ENCODE peak calls at places on chromosomes 3 and 15, in seven cellular contexts. One of them, this sample, is unnamed. For H3K4me1, the result is how much of the 10 kb centered on the place peaks cover.

GRCh38 chr15:29097971-29098370 is 171.7 kb downstream of the NSMCE3 start:
- DNase-seq in K562: no peak
- DNase-seq in DND-41: no peak
- DNase-seq in hepatocyte: no peak
- DNase-seq in mesendoderm: no peak
- DNase-seq in esophagus squamous epithelium: no peak
- DNase-seq in CD8-positive, alpha-beta memory T cell: no peak
- DNase-seq in this sample: no peak

GRCh38 chr3:161559177-161559998 is 62.8 kb downstream of the OTOL1 start:
- DNase-seq in K562: peak
- DNase-seq in DND-41: peak
- DNase-seq in hepatocyte: peak
- DNase-seq in mesendoderm: peak
- DNase-seq in esophagus squamous epithelium: no peak
- DNase-seq in CD8-positive, alpha-beta memory T cell: no peak
- DNase-seq in this sample: peak

GRCh38 chr3:40055361-40055760 is 246.0 kb downstream of the MYRIP start:
- DNase-seq in K562: no peak
- DNase-seq in DND-41: no peak
- DNase-seq in hepatocyte: no peak
- DNase-seq in mesendoderm: no peak
- DNase-seq in esophagus squamous epithelium: no peak
- DNase-seq in CD8-positive, alpha-beta memory T cell: no peak
- DNase-seq in this sample: no peak

GRCh38 chr3:73681610-73682009 is 56.9 kb upstream of the PDZRN3 start:
- DNase-seq in K562: no peak
- DNase-seq in DND-41: no peak
- DNase-seq in hepatocyte: no peak
- DNase-seq in mesendoderm: no peak
- DNase-seq in esophagus squamous epithelium: no peak
- DNase-seq in CD8-positive, alpha-beta memory T cell: no peak
- DNase-seq in this sample: no peak

GRCh38 chr15:97576916-97577645 is 383.4 kb upstream of the ARRDC4 start:
- DNase-seq in K562: no peak
- DNase-seq in DND-41: no peak
- DNase-seq in hepatocyte: no peak
- DNase-seq in mesendoderm: no peak
- DNase-seq in esophagus squamous epithelium: no peak
- DNase-seq in CD8-positive, alpha-beta memory T cell: no peak
- DNase-seq in this sample: no peak

GRCh38 chr3:197882580-197882979 is 67.4 kb upstream of the RPL35A start:
- DNase-seq in K562: no peak
- DNase-seq in DND-41: no peak
- DNase-seq in hepatocyte: no peak
- DNase-seq in mesendoderm: peak
- DNase-seq in esophagus squamous epithelium: no peak
- DNase-seq in CD8-positive, alpha-beta memory T cell: no peak
- DNase-seq in this sample: no peak

GRCh38 chr3:126604691-126605090 is 46.0 kb upstream of the C3orf22 start:
- DNase-seq in K562: no peak
- DNase-seq in DND-41: no peak
- DNase-seq in hepatocyte: no peak
- DNase-seq in mesendoderm: no peak
- DNase-seq in esophagus squamous epithelium: no peak
- DNase-seq in CD8-positive, alpha-beta memory T cell: no peak
- DNase-seq in this sample: no peak

GRCh38 chr3:49028673-49029562 is at the start of gene IMPDH2:
- DNase-seq in K562: peak
- DNase-seq in DND-41: peak
- DNase-seq in hepatocyte: peak
- DNase-seq in mesendoderm: peak
- DNase-seq in esophagus squamous epithelium: peak
- DNase-seq in CD8-positive, alpha-beta memory T cell: peak
- DNase-seq in this sample: peak

GRCh38 chr15:99016680-99017321 is 9.2 kb upstream of the PGPEP1L start:
- DNase-seq in K562: no peak
- DNase-seq in DND-41: peak
- DNase-seq in hepatocyte: no peak
- DNase-seq in mesendoderm: peak
- DNase-seq in esophagus squamous epithelium: no peak
- DNase-seq in CD8-positive, alpha-beta memory T cell: no peak
- DNase-seq in this sample: peak

GRCh38 chr3:32968367-32969087 is 17.1 kb downstream of the CCR4 start:
- DNase-seq in K562: no peak
- DNase-seq in DND-41: no peak
- DNase-seq in hepatocyte: no peak
- DNase-seq in mesendoderm: no peak
- DNase-seq in esophagus squamous epithelium: no peak
- DNase-seq in CD8-positive, alpha-beta memory T cell: no peak
- DNase-seq in this sample: no peak

GRCh38 chr15:43776101-43776717 is 557 bp downstream of the ELL3 start:
- DNase-seq in K562: no peak
- DNase-seq in DND-41: peak
- DNase-seq in hepatocyte: peak
- DNase-seq in mesendoderm: peak
- DNase-seq in esophagus squamous epithelium: peak
- DNase-seq in CD8-positive, alpha-beta memory T cell: no peak
- DNase-seq in this sample: no peak

GRCh38 chr3:17227472-17227871 is 342.7 kb downstream of the PLCL2 start:
- DNase-seq in K562: no peak
- DNase-seq in DND-41: no peak
- DNase-seq in hepatocyte: no peak
- DNase-seq in mesendoderm: no peak
- DNase-seq in esophagus squamous epithelium: no peak
- DNase-seq in CD8-positive, alpha-beta memory T cell: no peak
- DNase-seq in this sample: no peak

GRCh38 chr3:126982125-126982521 is 792 bp upstream of the PLXNA1 start:
- DNase-seq in K562: peak
- DNase-seq in DND-41: no peak
- DNase-seq in hepatocyte: no peak
- DNase-seq in mesendoderm: peak
- DNase-seq in esophagus squamous epithelium: no peak
- DNase-seq in CD8-positive, alpha-beta memory T cell: peak
- DNase-seq in this sample: no peak

GRCh38 chr3:97131476-97131875 is 317.1 kb downstream of the EPHA6 start:
- DNase-seq in K562: no peak
- DNase-seq in DND-41: no peak
- DNase-seq in hepatocyte: no peak
- DNase-seq in mesendoderm: no peak
- DNase-seq in esophagus squamous epithelium: no peak
- DNase-seq in CD8-positive, alpha-beta memory T cell: no peak
- DNase-seq in this sample: no peak

GRCh38 chr3:105904683-105905320 is 36.0 kb upstream of the CBLB start:
- DNase-seq in K562: no peak
- DNase-seq in DND-41: no peak
- DNase-seq in hepatocyte: no peak
- DNase-seq in mesendoderm: no peak
- DNase-seq in esophagus squamous epithelium: no peak
- DNase-seq in CD8-positive, alpha-beta memory T cell: no peak
- DNase-seq in this sample: no peak

GRCh38 chr3:99473321-99473751 is 165.1 kb upstream of the COL8A1 start:
- DNase-seq in K562: no peak
- DNase-seq in DND-41: no peak
- DNase-seq in hepatocyte: no peak
- DNase-seq in mesendoderm: no peak
- DNase-seq in esophagus squamous epithelium: no peak
- DNase-seq in CD8-positive, alpha-beta memory T cell: no peak
- DNase-seq in this sample: no peak

GRCh38 chr3:142993958-142994442 is 7.4 kb upstream of the U2SURP start:
- DNase-seq in K562: peak
- DNase-seq in DND-41: peak
- DNase-seq in hepatocyte: peak
- DNase-seq in mesendoderm: peak
- DNase-seq in esophagus squamous epithelium: no peak
- DNase-seq in CD8-positive, alpha-beta memory T cell: peak
- DNase-seq in this sample: peak

GRCh38 chr3:59290358-59290757 is 240.5 kb upstream of the CFAP20DC start:
- DNase-seq in K562: no peak
- DNase-seq in DND-41: no peak
- DNase-seq in hepatocyte: no peak
- DNase-seq in mesendoderm: peak
- DNase-seq in esophagus squamous epithelium: no peak
- DNase-seq in CD8-positive, alpha-beta memory T cell: no peak
- DNase-seq in this sample: no peak

GRCh38 chr3:157134620-157135191 is 25.2 kb downstream of the CCNL1 start:
- DNase-seq in K562: no peak
- DNase-seq in DND-41: no peak
- DNase-seq in hepatocyte: peak
- DNase-seq in mesendoderm: no peak
- DNase-seq in esophagus squamous epithelium: no peak
- DNase-seq in CD8-positive, alpha-beta memory T cell: no peak
- DNase-seq in this sample: no peak

GRCh38 chr15:71118345-71118744 is 3.1 kb downstream of the THSD4 start:
- DNase-seq in K562: no peak
- DNase-seq in DND-41: no peak
- DNase-seq in hepatocyte: no peak
- DNase-seq in mesendoderm: no peak
- DNase-seq in esophagus squamous epithelium: no peak
- DNase-seq in CD8-positive, alpha-beta memory T cell: no peak
- DNase-seq in this sample: no peak

GRCh38 chr15:71116942-71117341 is 1.7 kb downstream of the THSD4 start:
- DNase-seq in K562: no peak
- DNase-seq in DND-41: no peak
- DNase-seq in hepatocyte: no peak
- DNase-seq in mesendoderm: no peak
- DNase-seq in esophagus squamous epithelium: no peak
- DNase-seq in CD8-positive, alpha-beta memory T cell: no peak
- DNase-seq in this sample: no peak

GRCh38 chr15:71117906-71118305 is 2.6 kb downstream of the THSD4 start:
- DNase-seq in K562: no peak
- DNase-seq in DND-41: no peak
- DNase-seq in hepatocyte: no peak
- DNase-seq in mesendoderm: no peak
- DNase-seq in esophagus squamous epithelium: no peak
- DNase-seq in CD8-positive, alpha-beta memory T cell: no peak
- DNase-seq in this sample: no peak

GRCh38 chr15:71120428-71120944 is 5.2 kb downstream of the THSD4 start:
- DNase-seq in K562: no peak
- DNase-seq in DND-41: no peak
- DNase-seq in hepatocyte: no peak
- DNase-seq in mesendoderm: no peak
- DNase-seq in esophagus squamous epithelium: no peak
- DNase-seq in CD8-positive, alpha-beta memory T cell: no peak
- DNase-seq in this sample: no peak

DNA sequence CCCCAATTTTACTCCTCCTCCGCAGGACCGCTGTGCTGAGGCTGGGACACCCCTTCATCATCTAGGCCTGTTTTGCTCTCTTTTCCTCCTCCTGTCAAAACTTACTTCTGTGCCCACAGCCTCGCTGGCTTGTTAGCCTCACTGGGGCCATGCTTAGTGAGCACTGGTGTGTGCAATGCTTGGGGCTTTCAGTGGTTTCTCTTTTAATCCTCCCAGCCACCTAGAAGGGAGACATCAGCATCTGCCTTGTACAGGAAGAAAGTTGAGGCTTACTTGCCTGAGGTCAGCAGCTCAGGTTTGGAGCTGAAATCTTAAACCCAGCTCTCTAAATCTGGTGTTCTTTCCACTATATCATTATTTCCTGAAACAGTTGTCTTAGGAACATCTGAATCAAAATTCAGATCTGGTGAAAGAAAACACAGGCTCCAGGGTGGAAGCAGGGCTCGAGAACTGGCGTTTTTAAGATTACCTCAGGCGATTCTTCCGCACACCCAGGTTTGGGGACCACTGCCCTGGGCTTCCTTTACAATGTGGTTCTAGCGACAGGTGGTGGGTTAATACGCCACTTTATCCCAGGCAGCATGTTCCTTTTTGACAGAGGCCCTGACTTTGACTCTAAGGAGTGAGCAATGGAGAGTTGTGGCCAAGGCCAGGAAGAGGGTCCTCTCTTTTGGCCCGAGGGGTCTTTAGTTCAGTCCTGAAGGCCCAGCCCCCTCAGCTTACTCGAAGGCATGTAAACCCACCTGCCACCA is 3.8 kb downstream of the THSD4 start:
- DNase-seq in K562: no peak
- DNase-seq in DND-41: no peak
- DNase-seq in hepatocyte: no peak
- DNase-seq in mesendoderm: no peak
- DNase-seq in esophagus squamous epithelium: no peak
- DNase-seq in CD8-positive, alpha-beta memory T cell: no peak
- DNase-seq in this sample: no peak
- H3K4me1 ChIP-seq in K562: under half
- H3K4me1 ChIP-seq in DND-41: under half
- H3K4me1 ChIP-seq in hepatocyte: under half
- H3K4me1 ChIP-seq in mesendoderm: under half
- H3K4me1 ChIP-seq in esophagus squamous epithelium: half or more
- H3K4me1 ChIP-seq in CD8-positive, alpha-beta memory T cell: under half
- H3K4me1 ChIP-seq in this sample: under half

GRCh38 chr3:13595001-13595421 is 46.1 kb downstream of the FBLN2 start:
- DNase-seq in K562: no peak
- DNase-seq in DND-41: no peak
- DNase-seq in hepatocyte: no peak
- DNase-seq in mesendoderm: no peak
- DNase-seq in esophagus squamous epithelium: no peak
- DNase-seq in CD8-positive, alpha-beta memory T cell: no peak
- DNase-seq in this sample: no peak

GRCh38 chr3:13594146-13594545 is 45.2 kb downstream of the FBLN2 start:
- DNase-seq in K562: no peak
- DNase-seq in DND-41: no peak
- DNase-seq in hepatocyte: no peak
- DNase-seq in mesendoderm: no peak
- DNase-seq in esophagus squamous epithelium: no peak
- DNase-seq in CD8-positive, alpha-beta memory T cell: no peak
- DNase-seq in this sample: no peak

GRCh38 chr3:13593615-13594014 is 44.7 kb downstream of the FBLN2 start:
- DNase-seq in K562: no peak
- DNase-seq in DND-41: no peak
- DNase-seq in hepatocyte: no peak
- DNase-seq in mesendoderm: no peak
- DNase-seq in esophagus squamous epithelium: no peak
- DNase-seq in CD8-positive, alpha-beta memory T cell: no peak
- DNase-seq in this sample: no peak

GRCh38 chr3:13596426-13597205 is 47.7 kb downstream of the FBLN2 start:
- DNase-seq in K562: no peak
- DNase-seq in DND-41: no peak
- DNase-seq in hepatocyte: no peak
- DNase-seq in mesendoderm: no peak
- DNase-seq in esophagus squamous epithelium: no peak
- DNase-seq in CD8-positive, alpha-beta memory T cell: no peak
- DNase-seq in this sample: no peak

GRCh38 chr3:13595485-13595884 is 46.6 kb downstream of the FBLN2 start:
- DNase-seq in K562: no peak
- DNase-seq in DND-41: no peak
- DNase-seq in hepatocyte: no peak
- DNase-seq in mesendoderm: peak
- DNase-seq in esophagus squamous epithelium: no peak
- DNase-seq in CD8-positive, alpha-beta memory T cell: no peak
- DNase-seq in this sample: no peak
- H3K27ac ChIP-seq in K562: no peak
- H3K27ac ChIP-seq in DND-41: no peak
- H3K27ac ChIP-seq in hepatocyte: no peak
- H3K27ac ChIP-seq in mesendoderm: peak
- H3K27ac ChIP-seq in esophagus squamous epithelium: peak
- H3K27ac ChIP-seq in CD8-positive, alpha-beta memory T cell: no peak
- H3K27ac ChIP-seq in this sample: no peak

GRCh38 chr15:68578960-68579935 is at the start of gene CORO2B:
- DNase-seq in K562: no peak
- DNase-seq in DND-41: no peak
- DNase-seq in hepatocyte: peak
- DNase-seq in mesendoderm: peak
- DNase-seq in esophagus squamous epithelium: no peak
- DNase-seq in CD8-positive, alpha-beta memory T cell: no peak
- DNase-seq in this sample: no peak
- H3K4me3 ChIP-seq in K562: no peak
- H3K4me3 ChIP-seq in DND-41: no peak
- H3K4me3 ChIP-seq in hepatocyte: peak
- H3K4me3 ChIP-seq in mesendoderm: peak
- H3K4me3 ChIP-seq in esophagus squamous epithelium: peak
- H3K4me3 ChIP-seq in CD8-positive, alpha-beta memory T cell: peak
- H3K4me3 ChIP-seq in this sample: peak

GRCh38 chr3:170741756-170742530 is 128.1 kb downstream of the RPL22L1 start:
- DNase-seq in K562: no peak
- DNase-seq in DND-41: no peak
- DNase-seq in hepatocyte: no peak
- DNase-seq in mesendoderm: peak
- DNase-seq in esophagus squamous epithelium: no peak
- DNase-seq in CD8-positive, alpha-beta memory T cell: no peak
- DNase-seq in this sample: no peak
- H3K4me1 ChIP-seq in K562: under half
- H3K4me1 ChIP-seq in DND-41: under half
- H3K4me1 ChIP-seq in hepatocyte: under half
- H3K4me1 ChIP-seq in mesendoderm: under half
- H3K4me1 ChIP-seq in esophagus squamous epithelium: under half
- H3K4me1 ChIP-seq in CD8-positive, alpha-beta memory T cell: under half
- H3K4me1 ChIP-seq in this sample: half or more